ENCODE peak calls at places on chromosome 5, in six cellular contexts. Z is A673, I is PC-3, X is dorsolateral prefrontal cortex, H is uterus, G is bronchial epithelial cell. A is an unnamed sample.

GRCh38 chr5:11047051-11047450 is 286.0 kb upstream of the DAP start:
- DNase-seq in I (peak; percentile 70), X (no peak), Z (no peak), H (no peak), G (no peak), A (no peak)

GRCh38 chr5:89930591-89931383 is 478.8 kb downstream of the CETN3 start:
- DNase-seq in I (peak; percentile 96), G (peak; percentile 83), H (no peak), X (no peak), Z (peak; percentile 72), A (no peak)

GRCh38 chr5:96931605-96932004 is 4.3 kb upstream of the LNPEP start:
- DNase-seq in G (no peak), H (no peak), X (no peak), Z (no peak), I (no peak), A (no peak)

GRCh38 chr5:95857185-95857945 is 34.8 kb upstream of the GLRX start:
- DNase-seq in X (no peak), Z (no peak), G (no peak), H (peak; percentile 74), I (no peak), A (peak; percentile 45)

GRCh38 chr5:108801776-108802175 is 54.1 kb downstream of the FER start:
- DNase-seq in I (peak; percentile 92), G (peak; percentile 94), Z (peak; percentile 63), H (no peak), X (no peak), A (no peak)

GRCh38 chr5:141858084-141858765 is 20.0 kb downstream of the PCDH1 start:
- DNase-seq in H (no peak), X (no peak), G (no peak), Z (no peak), I (no peak), A (no peak)

GRCh38 chr5:136174021-136174659 is 18.8 kb downstream of the SMIM32 start:
- DNase-seq in I (peak; percentile 50), G (peak; percentile 71), Z (peak; percentile 63), X (no peak), H (no peak), A (no peak)

GRCh38 chr5:56525117-56525516 is 290.2 kb upstream of the MAP3K1 start:
- DNase-seq in Z (no peak), G (peak; percentile 88), H (no peak), I (peak; percentile 87), X (no peak), A (no peak)

GRCh38 chr5:53820802-53821171 is 260.3 kb downstream of the NDUFS4 start:
- DNase-seq in I (no peak), G (peak; percentile 9), Z (no peak), H (no peak), X (no peak), A (no peak)

GRCh38 chr5:104179057-104179456 is 616.5 kb upstream of the NUDT12 start:
- DNase-seq in H (no peak), Z (peak; percentile 66), I (peak; percentile 91), G (peak; percentile 55), X (no peak), A (peak; percentile 43)

GRCh38 chr5:178548751-178549150 is 41.4 kb downstream of the COL23A1 start:
- DNase-seq in G (peak; percentile 55), H (no peak), Z (no peak), X (no peak), I (peak; percentile 9), A (no peak)

GRCh38 chr5:119255571-119256356 is 100.1 kb upstream of the TNFAIP8 start:
- DNase-seq in H (no peak), G (peak; percentile 68), Z (peak; percentile 58), I (peak; percentile 58), X (no peak), A (peak; percentile 71)

GRCh38 chr5:83956386-83956785 is 235.7 kb upstream of the HAPLN1 start:
- DNase-seq in X (no peak), H (no peak), G (no peak), Z (no peak), I (no peak), A (no peak)

GRCh38 chr5:111655169-111655924 is 101.6 kb downstream of the NREP start:
- DNase-seq in Z (no peak), X (no peak), H (no peak), I (peak; percentile 15), G (peak; percentile 59), A (no peak)

GRCh38 chr5:108148715-108149139 is 233.2 kb downstream of the FBXL17 start:
- DNase-seq in H (no peak), X (no peak), I (peak; percentile 59), Z (peak; percentile 15), G (peak; percentile 31), A (peak; percentile 2)

GRCh38 chr5:55416306-55416705 is 108.5 kb downstream of the MTREX start:
- DNase-seq in Z (no peak), G (no peak), X (no peak), H (no peak), I (no peak), A (no peak)

GRCh38 chr5:160380041-160380440 is 9.6 kb upstream of the C1QTNF2 start:
- DNase-seq in H (no peak), G (no peak), X (no peak), I (no peak), Z (no peak), A (no peak)

GRCh38 chr5:177113566-177114424 is 19.8 kb upstream of the NSD1 start:
- DNase-seq in H (peak; percentile 83), G (peak; percentile 58), I (peak; percentile 89), X (peak; percentile 82), Z (peak; percentile 71), A (peak; percentile 85)

GRCh38 chr5:6081727-6082210 is 296.6 kb downstream of the MED10 start:
- DNase-seq in X (no peak), I (peak; percentile 99), Z (peak; percentile 5), H (no peak), G (no peak), A (no peak)

GRCh38 chr5:59789197-59789596 is 104.3 kb downstream of the PDE4D start:
- DNase-seq in X (no peak), H (peak; percentile 20), G (peak; percentile 18), I (no peak), Z (no peak), A (no peak)

GRCh38 chr5:167064199-167064811 is 1227.1 kb upstream of the WWC1 start:
- DNase-seq in I (no peak), X (no peak), G (no peak), Z (peak; percentile 88), H (no peak), A (no peak)

GRCh38 chr5:65625743-65626142 is 916 bp downstream of the SHLD3 start:
- DNase-seq in H (no peak), X (no peak), Z (no peak), G (no peak), I (no peak), A (no peak)

GRCh38 chr5:65050826-65051498 is 282.2 kb downstream of the CWC27 start:
- DNase-seq in Z (peak; percentile 21), X (no peak), H (no peak), I (no peak), G (no peak), A (no peak)

GRCh38 chr5:157823655-157824054 is 35.3 kb downstream of the CLINT1 start:
- DNase-seq in Z (no peak), H (no peak), I (no peak), G (no peak), X (no peak), A (no peak)

DNA sequence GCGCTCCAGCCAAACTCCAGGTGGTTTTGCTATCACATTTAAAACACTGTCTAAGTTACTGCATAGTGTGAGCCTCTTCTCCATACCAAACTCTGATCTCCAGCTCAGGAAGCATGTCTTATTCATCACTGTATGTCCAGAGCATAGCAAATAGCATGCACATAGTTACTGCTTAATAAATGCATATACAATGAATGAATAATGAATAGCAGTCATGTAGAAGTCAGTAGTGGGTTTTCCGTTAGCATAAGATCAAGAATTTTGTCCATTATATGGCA is 329.4 kb downstream of the ARRDC3 start:
- DNase-seq in H (no peak), G (no peak), I (no peak), Z (peak; percentile 78), X (no peak), A (no peak)
- H3K4me3 ChIP-seq in H (no peak overlapping the region), G (no peak overlapping the region), I (no peak overlapping the region), Z (no peak overlapping the region), X (no peak overlapping the region), A (no peak overlapping the region)

GRCh38 chr5:171493646-171494393 is 74.4 kb downstream of the FGF18 start:
- DNase-seq in H (no peak), X (no peak), Z (no peak), I (no peak), G (no peak), A (no peak)
- H3K4me3 ChIP-seq in H (no peak overlapping the region), X (no peak overlapping the region), Z (no peak overlapping the region), I (peak overlapping the region; percentile 36), G (no peak overlapping the region), A (no peak overlapping the region)

GRCh38 chr5:14829396-14829795 is 42.2 kb downstream of the ANKH start:
- DNase-seq in I (no peak), Z (no peak), G (no peak), H (no peak), X (no peak), A (no peak)

GRCh38 chr5:14824490-14824889 is 47.1 kb downstream of the ANKH start:
- DNase-seq in H (no peak), G (no peak), X (no peak), I (no peak), Z (no peak), A (no peak)

GRCh38 chr5:14821721-14822120 is 49.9 kb downstream of the ANKH start:
- DNase-seq in Z (no peak), I (no peak), X (no peak), G (no peak), H (no peak), A (no peak)

GRCh38 chr5:14826714-14827113 is 44.9 kb downstream of the ANKH start:
- DNase-seq in Z (no peak), X (no peak), I (no peak), G (no peak), H (no peak), A (no peak)

DNA sequence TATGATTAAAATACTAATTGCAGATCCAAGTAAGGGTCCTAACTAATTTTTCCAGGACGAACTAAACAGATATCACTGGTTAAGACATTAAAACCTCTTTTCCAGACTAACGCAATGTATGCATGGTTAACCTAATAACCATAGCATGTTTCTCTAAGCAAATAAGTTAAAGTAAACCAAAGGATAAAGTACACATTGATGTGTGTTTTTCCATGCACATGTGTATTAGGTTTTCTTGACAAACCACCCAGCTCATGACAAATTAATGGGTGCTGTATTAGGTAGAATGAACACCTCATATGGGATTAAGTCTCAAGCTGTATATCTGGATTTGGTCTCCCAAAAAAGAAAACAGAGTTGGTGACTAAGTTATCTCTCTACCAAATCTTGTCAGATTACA is 45.6 kb downstream of the ANKH start:
- DNase-seq in Z (no peak), H (no peak), I (no peak), X (no peak), G (no peak), A (no peak)
- H3K4me3 ChIP-seq in Z (no peak overlapping the region), H (no peak overlapping the region), I (no peak overlapping the region), X (no peak overlapping the region), G (no peak overlapping the region), A (no peak overlapping the region)

GRCh38 chr5:50710838-50711237 is 44.4 kb downstream of the PARP8 start:
- DNase-seq in X (no peak), I (no peak), H (no peak), G (no peak), Z (no peak), A (no peak)
- H3K4me3 ChIP-seq in X (no peak overlapping the region), I (no peak overlapping the region), H (no peak overlapping the region), G (no peak overlapping the region), Z (no peak overlapping the region), A (no peak overlapping the region)

GRCh38 chr5:98231089-98231488 is 542.4 kb upstream of the RGMB start:
- DNase-seq in G (no peak), X (no peak), Z (no peak), I (no peak), H (no peak), A (no peak)
- H3K4me3 ChIP-seq in G (no peak overlapping the region), X (no peak overlapping the region), Z (no peak overlapping the region), I (no peak overlapping the region), H (no peak overlapping the region), A (no peak overlapping the region)

A was measured in Caco-2.